ENCODE peak calls at places on chromosomes 11 and 22, in seven cellular contexts. O is transverse colon, G is putamen, C is RCC 7860, A is OCI-M1, J is head of caudate nucleus, Q is H7. Y is an unnamed sample.

GRCh38 chr22:24768537-24769374 is 5.8 kb downstream of the PIWIL3 start:
- DNase-seq in A (peak; percentile 86), Q (peak; percentile 68), O (peak; percentile 74), J (peak; percentile 12), G (peak; percentile 25), C (no peak), Y (peak; percentile 86)

GRCh38 chr11:46290598-46291309 is 13.3 kb downstream of the CREB3L1 start:
- DNase-seq in C (peak; percentile 90), J (no peak), O (peak; percentile 76), G (no peak), Q (peak; percentile 95), A (peak; percentile 37), Y (peak; percentile 98)

GRCh38 chr22:27122561-27122960 is 465.2 kb downstream of the MIAT start:
- DNase-seq in A (no peak), Q (no peak), G (no peak), C (no peak), O (no peak), J (no peak), Y (no peak)

GRCh38 chr22:45974498-45974897 is 2.5 kb downstream of the WNT7B start:
- DNase-seq in C (no peak), G (no peak), Q (no peak), J (no peak), A (no peak), O (no peak), Y (no peak)

GRCh38 chr11:22666700-22667439 is 459 bp downstream of the GAS2 start:
- DNase-seq in A (no peak), J (peak; percentile 46), O (peak; percentile 20), G (peak; percentile 18), C (no peak), Q (peak; percentile 76), Y (peak; percentile 84)

GRCh38 chr11:131154329-131154728 is 216.1 kb upstream of the NTM start:
- DNase-seq in J (no peak), A (no peak), C (no peak), Q (no peak), O (no peak), G (no peak), Y (no peak)

GRCh38 chr11:65489706-65490310 is 9.0 kb upstream of the MALAT1 start:
- DNase-seq in O (peak; percentile 52), C (no peak), G (no peak), J (no peak), A (no peak), Q (no peak), Y (no peak)

GRCh38 chr11:47551086-47551485 is 1.8 kb downstream of the CELF1 start:
- DNase-seq in Q (peak; percentile 47), J (no peak), O (no peak), G (no peak), A (peak; percentile 71), C (no peak), Y (peak; percentile 62)

GRCh38 chr22:36277482-36278291 is 24.8 kb downstream of the APOL1 start:
- DNase-seq in J (peak; percentile 49), C (peak; percentile 54), A (peak; percentile 72), O (peak; percentile 68), Q (peak; percentile 91), G (no peak), Y (peak; percentile 87)

GRCh38 chr11:34345991-34346480 is 11.8 kb downstream of the ABTB2 start:
- DNase-seq in G (peak; percentile 27), Q (no peak), C (peak; percentile 4), J (peak; percentile 26), O (no peak), A (no peak), Y (no peak)

GRCh38 chr11:28110108-28110838 is 2.1 kb downstream of the METTL15 start:
- DNase-seq in C (peak; percentile 64), A (peak; percentile 88), J (peak; percentile 51), Q (peak; percentile 9), G (peak; percentile 50), O (peak; percentile 76), Y (peak; percentile 84)

GRCh38 chr11:13256216-13256615 is 21.4 kb upstream of the BMAL1 start:
- DNase-seq in A (no peak), G (no peak), J (no peak), Q (no peak), O (no peak), C (no peak), Y (no peak)

GRCh38 chr11:9002920-9003572 is 755 bp downstream of the NRIP3 start:
- DNase-seq in G (no peak), O (no peak), J (no peak), C (no peak), A (no peak), Q (peak; percentile 40), Y (peak; percentile 27)

GRCh38 chr11:43547900-43548381 is 132.6 kb upstream of the HSD17B12 start:
- DNase-seq in C (no peak), Q (peak; percentile 92), O (no peak), A (no peak), J (peak; percentile 28), G (peak; percentile 54), Y (peak; percentile 72)

GRCh38 chr11:114774599-114775365 is 96.5 kb downstream of the NXPE2 start:
- DNase-seq in A (peak; percentile 74), C (peak; percentile 7), J (peak; percentile 32), G (peak; percentile 50), Q (peak; percentile 72), O (peak; percentile 58), Y (peak; percentile 90)

GRCh38 chr11:36453678-36454077 is 56.4 kb downstream of the TRAF6 start:
- DNase-seq in J (no peak), O (no peak), G (no peak), Q (no peak), A (peak; percentile 19), C (peak; percentile 41), Y (no peak)

GRCh38 chr11:94511932-94512781 is at the start of gene C11orf97:
- DNase-seq in J (peak; percentile 54), G (no peak), A (peak; percentile 27), Q (peak; percentile 86), O (peak; percentile 59), C (no peak), Y (peak; percentile 91)

GRCh38 chr11:28026634-28027290 is 81.2 kb downstream of the KIF18A start:
- DNase-seq in G (no peak), O (no peak), C (no peak), Q (no peak), A (no peak), J (no peak), Y (no peak)

GRCh38 chr11:44365616-44366015 is 55.7 kb upstream of the ALX4 start:
- DNase-seq in A (no peak), J (no peak), G (no peak), Q (no peak), C (no peak), O (no peak), Y (no peak)

GRCh38 chr11:14713518-14714244 is 70.1 kb downstream of the PDE3B start:
- DNase-seq in C (no peak), J (no peak), G (no peak), A (peak; percentile 35), O (no peak), Q (no peak), Y (no peak)

GRCh38 chr11:84319853-84320252 is 1033.7 kb upstream of the CCDC90B start:
- DNase-seq in J (no peak), O (no peak), C (no peak), G (no peak), Q (no peak), A (no peak), Y (no peak)

GRCh38 chr11:12066056-12066798 is 44.2 kb upstream of the MICAL2 start:
- DNase-seq in O (peak; percentile 38), C (peak; percentile 99), A (no peak), Q (no peak), J (no peak), G (no peak), Y (no peak)

GRCh38 chr22:30385913-30386312 is 1.3 kb downstream of the RNF215 start:
- DNase-seq in J (no peak), C (no peak), G (no peak), O (no peak), Q (no peak), A (no peak), Y (no peak)

GRCh38 chr11:58524232-58525036 is 16.5 kb upstream of the OR5B21 start:
- DNase-seq in J (peak; percentile 53), O (peak; percentile 61), G (peak; percentile 64), Q (peak; percentile 59), A (peak; percentile 86), C (peak; percentile 43), Y (peak; percentile 92)

GRCh38 chr22:35930933-35931332 is 97.7 kb downstream of the RBFOX2 start:
- DNase-seq in O (no peak), G (peak; percentile 65), C (peak; percentile 60), Q (peak; percentile 8), J (no peak), A (peak; percentile 76), Y (peak; percentile 56)

GRCh38 chr11:46348986-46349401 is 1.7 kb downstream of the DGKZ start:
- DNase-seq in C (no peak), J (no peak), Q (no peak), A (no peak), O (peak; percentile 46), G (peak; percentile 77), Y (no peak)

GRCh38 chr22:43151251-43152000 is at the start of gene TSPO:
- DNase-seq in Q (peak; percentile 95), C (peak; percentile 17), G (peak; percentile 65), J (peak; percentile 84), A (peak; percentile 43), O (peak; percentile 84), Y (peak; percentile 57)

GRCh38 chr11:118625976-118626375 is 18.6 kb downstream of the PHLDB1 start:
- DNase-seq in O (no peak), Q (peak; percentile 83), C (no peak), G (no peak), A (peak; percentile 18), J (peak; percentile 46), Y (peak; percentile 55)

Y was measured in GM23338.